ENCODE peak calls at places on chromosomes 12 and 14, in six cellular contexts. One of them, this sample, is unnamed.

GRCh38 chr12:124921200-124922008 is 7.0 kb upstream of the UBC start:
- DNase-seq in astrocyte: peak; percentile 41
- DNase-seq in neuronal stem cell: no peak
- DNase-seq in prostate gland: peak; percentile 46
- DNase-seq in ovary: peak; percentile 74
- DNase-seq in colonic mucosa: peak; percentile 77
- DNase-seq in this sample: peak; percentile 57

GRCh38 chr14:94322648-94323570 is at the start of gene SERPINA6:
- DNase-seq in astrocyte: peak; percentile 76
- DNase-seq in neuronal stem cell: no peak
- DNase-seq in prostate gland: no peak
- DNase-seq in ovary: no peak
- DNase-seq in colonic mucosa: peak; percentile 46
- DNase-seq in this sample: peak; percentile 44

GRCh38 chr12:111686574-111687105 is 787 bp downstream of the ACAD10 start:
- DNase-seq in astrocyte: no peak
- DNase-seq in neuronal stem cell: no peak
- DNase-seq in prostate gland: no peak
- DNase-seq in ovary: no peak
- DNase-seq in colonic mucosa: no peak
- DNase-seq in this sample: no peak

GRCh38 chr14:104147346-104148125 is 9.1 kb downstream of the KIF26A start:
- DNase-seq in astrocyte: no peak
- DNase-seq in neuronal stem cell: no peak
- DNase-seq in prostate gland: no peak
- DNase-seq in ovary: peak; percentile 36
- DNase-seq in colonic mucosa: no peak
- DNase-seq in this sample: no peak

GRCh38 chr14:101505216-101505970 is 55.9 kb upstream of the DIO3 start:
- DNase-seq in astrocyte: no peak
- DNase-seq in neuronal stem cell: no peak
- DNase-seq in prostate gland: peak; percentile 80
- DNase-seq in ovary: peak; percentile 35
- DNase-seq in colonic mucosa: no peak
- DNase-seq in this sample: no peak

GRCh38 chr12:52217223-52217622 is 15.8 kb upstream of the KRT7 start:
- DNase-seq in astrocyte: no peak
- DNase-seq in neuronal stem cell: no peak
- DNase-seq in prostate gland: peak; percentile 91
- DNase-seq in ovary: peak; percentile 59
- DNase-seq in colonic mucosa: peak; percentile 93
- DNase-seq in this sample: peak; percentile 31

GRCh38 chr12:49264466-49264872 is 413 bp upstream of the TUBA1C start:
- DNase-seq in astrocyte: no peak
- DNase-seq in neuronal stem cell: no peak
- DNase-seq in prostate gland: no peak
- DNase-seq in ovary: no peak
- DNase-seq in colonic mucosa: no peak
- DNase-seq in this sample: no peak

GRCh38 chr12:109744026-109744425 is 30.4 kb downstream of the FAM222A start:
- DNase-seq in astrocyte: no peak
- DNase-seq in neuronal stem cell: no peak
- DNase-seq in prostate gland: no peak
- DNase-seq in ovary: peak; percentile 33
- DNase-seq in colonic mucosa: no peak
- DNase-seq in this sample: no peak

GRCh38 chr12:21819236-21819635 is 44.7 kb upstream of the KCNJ8 start:
- DNase-seq in astrocyte: peak; percentile 36
- DNase-seq in neuronal stem cell: no peak
- DNase-seq in prostate gland: no peak
- DNase-seq in ovary: no peak
- DNase-seq in colonic mucosa: no peak
- DNase-seq in this sample: no peak

GRCh38 chr12:126160912-126161311 is 1095.7 kb downstream of the AACS start:
- DNase-seq in astrocyte: no peak
- DNase-seq in neuronal stem cell: no peak
- DNase-seq in prostate gland: no peak
- DNase-seq in ovary: no peak
- DNase-seq in colonic mucosa: no peak
- DNase-seq in this sample: no peak

GRCh38 chr12:93707836-93708235 is 30.7 kb downstream of the CRADD start:
- DNase-seq in astrocyte: peak; percentile 78
- DNase-seq in neuronal stem cell: no peak
- DNase-seq in prostate gland: no peak
- DNase-seq in ovary: no peak
- DNase-seq in colonic mucosa: no peak
- DNase-seq in this sample: no peak

GRCh38 chr12:2295941-2296461 is 243.2 kb downstream of the CACNA1C start:
- DNase-seq in astrocyte: peak; percentile 78
- DNase-seq in neuronal stem cell: no peak
- DNase-seq in prostate gland: no peak
- DNase-seq in ovary: no peak
- DNase-seq in colonic mucosa: no peak
- DNase-seq in this sample: peak; percentile 54

GRCh38 chr14:89701079-89702043 is 253.2 kb downstream of the EFCAB11 start:
- DNase-seq in astrocyte: peak; percentile 41
- DNase-seq in neuronal stem cell: peak; percentile 65
- DNase-seq in prostate gland: peak; percentile 68
- DNase-seq in ovary: peak; percentile 91
- DNase-seq in colonic mucosa: peak; percentile 93
- DNase-seq in this sample: peak; percentile 78

GRCh38 chr14:71383510-71383909 is 476.3 kb downstream of the PCNX1 start:
- DNase-seq in astrocyte: no peak
- DNase-seq in neuronal stem cell: no peak
- DNase-seq in prostate gland: no peak
- DNase-seq in ovary: no peak
- DNase-seq in colonic mucosa: no peak
- DNase-seq in this sample: no peak

GRCh38 chr12:115999582-115999981 is 277.9 kb downstream of the MED13L start:
- DNase-seq in astrocyte: no peak
- DNase-seq in neuronal stem cell: no peak
- DNase-seq in prostate gland: no peak
- DNase-seq in ovary: no peak
- DNase-seq in colonic mucosa: no peak
- DNase-seq in this sample: no peak

GRCh38 chr14:50085570-50086315 is 30.6 kb downstream of the VCPKMT start:
- DNase-seq in astrocyte: peak; percentile 67
- DNase-seq in neuronal stem cell: no peak
- DNase-seq in prostate gland: no peak
- DNase-seq in ovary: no peak
- DNase-seq in colonic mucosa: no peak
- DNase-seq in this sample: peak; percentile 31

GRCh38 chr14:99401624-99402282 is 78.9 kb downstream of the SETD3 start:
- DNase-seq in astrocyte: no peak
- DNase-seq in neuronal stem cell: no peak
- DNase-seq in prostate gland: no peak
- DNase-seq in ovary: no peak
- DNase-seq in colonic mucosa: no peak
- DNase-seq in this sample: no peak

GRCh38 chr12:104411826-104412626 is 44.7 kb upstream of the CHST11 start:
- DNase-seq in astrocyte: peak; percentile 73
- DNase-seq in neuronal stem cell: no peak
- DNase-seq in prostate gland: no peak
- DNase-seq in ovary: no peak
- DNase-seq in colonic mucosa: no peak
- DNase-seq in this sample: no peak

GRCh38 chr12:94418517-94418916 is 41.1 kb downstream of the CEP83 start:
- DNase-seq in astrocyte: no peak
- DNase-seq in neuronal stem cell: no peak
- DNase-seq in prostate gland: no peak
- DNase-seq in ovary: no peak
- DNase-seq in colonic mucosa: no peak
- DNase-seq in this sample: no peak

GRCh38 chr14:80475074-80475473 is 263.8 kb upstream of the DIO2 start:
- DNase-seq in astrocyte: peak; percentile 59
- DNase-seq in neuronal stem cell: no peak
- DNase-seq in prostate gland: no peak
- DNase-seq in ovary: no peak
- DNase-seq in colonic mucosa: no peak
- DNase-seq in this sample: no peak

GRCh38 chr12:111297703-111298426 is 71.0 kb downstream of the PHETA1 start:
- DNase-seq in astrocyte: no peak
- DNase-seq in neuronal stem cell: peak; percentile 29
- DNase-seq in prostate gland: no peak
- DNase-seq in ovary: no peak
- DNase-seq in colonic mucosa: no peak
- DNase-seq in this sample: no peak

GRCh38 chr12:126493366-126494108 is 1428.3 kb downstream of the AACS start:
- DNase-seq in astrocyte: peak; percentile 42
- DNase-seq in neuronal stem cell: no peak
- DNase-seq in prostate gland: no peak
- DNase-seq in ovary: no peak
- DNase-seq in colonic mucosa: no peak
- DNase-seq in this sample: no peak

GRCh38 chr12:60035835-60036234 is 440.0 kb downstream of the SLC16A7 start:
- DNase-seq in astrocyte: peak; percentile 47
- DNase-seq in neuronal stem cell: no peak
- DNase-seq in prostate gland: no peak
- DNase-seq in ovary: no peak
- DNase-seq in colonic mucosa: no peak
- DNase-seq in this sample: no peak

GRCh38 chr12:14654842-14655241 is 41.6 kb downstream of the GUCY2C start:
- DNase-seq in astrocyte: no peak
- DNase-seq in neuronal stem cell: no peak
- DNase-seq in prostate gland: no peak
- DNase-seq in ovary: no peak
- DNase-seq in colonic mucosa: no peak
- DNase-seq in this sample: no peak

GRCh38 chr14:23186913-23187654 is 3.6 kb upstream of the SLC7A8 start:
- DNase-seq in astrocyte: peak; percentile 43
- DNase-seq in neuronal stem cell: no peak
- DNase-seq in prostate gland: peak; percentile 58
- DNase-seq in ovary: no peak
- DNase-seq in colonic mucosa: no peak
- DNase-seq in this sample: no peak

DNA sequence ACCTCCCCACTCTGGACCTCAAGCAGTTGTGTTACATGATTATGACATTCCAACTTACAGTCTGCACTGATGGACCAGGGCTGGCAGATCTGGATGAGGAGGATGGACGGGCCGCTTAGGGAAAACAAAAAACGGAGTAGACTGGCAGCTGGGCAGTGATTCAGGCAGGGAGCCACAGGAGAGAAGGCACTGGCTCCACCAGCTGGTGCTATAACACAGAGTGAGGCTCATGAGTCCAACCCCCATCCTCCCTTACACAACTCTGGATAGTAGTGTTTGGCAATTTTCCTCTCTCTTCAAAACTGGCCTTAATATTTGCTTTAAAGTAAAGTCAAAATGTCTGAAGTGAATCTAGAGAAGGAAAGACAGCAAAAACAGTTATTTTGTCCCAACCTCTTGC is 9.7 kb upstream of the RIC8B start:
- DNase-seq in astrocyte: no peak
- DNase-seq in neuronal stem cell: no peak
- DNase-seq in prostate gland: no peak
- DNase-seq in ovary: peak; percentile 44
- DNase-seq in colonic mucosa: no peak
- DNase-seq in this sample: no peak
- H3K9me3 ChIP-seq in astrocyte: no peaks in the 10 kb centered on the region
- H3K9me3 ChIP-seq in neuronal stem cell: peaks cover 2% of the 10 kb centered on the region
- H3K9me3 ChIP-seq in prostate gland: no peaks in the 10 kb centered on the region
- H3K9me3 ChIP-seq in ovary: no peaks in the 10 kb centered on the region
- H3K9me3 ChIP-seq in colonic mucosa: no peaks in the 10 kb centered on the region
- H3K9me3 ChIP-seq in this sample: no peaks in the 10 kb centered on the region

GRCh38 chr14:67602071-67602470 is 2.0 kb upstream of the PIGH start:
- DNase-seq in astrocyte: no peak
- DNase-seq in neuronal stem cell: no peak
- DNase-seq in prostate gland: no peak
- DNase-seq in ovary: no peak
- DNase-seq in colonic mucosa: no peak
- DNase-seq in this sample: no peak
- H3K27me3 ChIP-seq in astrocyte: peaks cover under 1% of the 10 kb centered on the region
- H3K27me3 ChIP-seq in neuronal stem cell: no peaks in the 10 kb centered on the region
- H3K27me3 ChIP-seq in prostate gland: no peaks in the 10 kb centered on the region
- H3K27me3 ChIP-seq in ovary: no peaks in the 10 kb centered on the region
- H3K27me3 ChIP-seq in colonic mucosa: no peaks in the 10 kb centered on the region
- H3K27me3 ChIP-seq in this sample: no peaks in the 10 kb centered on the region

DNA sequence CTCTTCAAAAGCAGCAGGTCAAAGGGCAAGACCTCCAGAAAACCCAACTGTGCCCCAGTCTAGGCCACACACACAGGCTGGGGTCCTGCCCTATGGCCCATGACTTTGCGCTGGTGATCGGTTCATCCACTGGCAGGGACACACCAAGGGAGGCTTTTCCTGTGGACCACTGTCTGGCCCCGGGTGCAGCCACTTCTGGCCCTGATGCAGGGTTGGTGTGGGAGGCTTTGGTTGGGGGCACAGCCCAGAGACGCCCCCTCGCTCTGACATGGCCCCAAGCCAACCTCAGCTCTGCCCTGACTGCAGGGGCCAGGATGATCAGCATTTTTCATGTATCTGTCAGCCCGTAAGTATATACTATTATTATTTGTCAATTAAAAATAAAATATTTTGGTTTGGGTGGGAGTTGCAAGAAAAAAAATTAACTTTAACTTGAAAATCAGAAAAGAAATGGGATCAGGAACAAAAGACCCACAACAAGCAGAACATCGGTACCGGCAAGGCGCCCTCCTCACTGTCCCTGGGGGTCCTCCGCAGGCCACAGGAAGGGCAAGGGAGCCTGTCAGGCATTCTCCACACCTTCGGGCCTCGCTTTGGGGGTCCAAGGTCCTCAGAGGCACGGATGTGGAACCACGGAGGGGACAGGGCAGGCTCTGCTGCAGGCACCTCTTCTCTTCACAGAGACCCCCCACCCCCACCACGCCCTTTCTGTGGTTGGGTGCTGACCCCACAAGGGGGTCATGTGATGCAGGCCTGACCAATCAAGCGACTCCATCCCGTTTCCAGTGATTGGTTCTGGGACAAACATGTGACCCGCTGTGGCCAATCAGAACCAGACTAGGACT is 181.5 kb upstream of the SFSWAP start:
- DNase-seq in astrocyte: no peak
- DNase-seq in neuronal stem cell: no peak
- DNase-seq in prostate gland: no peak
- DNase-seq in ovary: no peak
- DNase-seq in colonic mucosa: no peak
- DNase-seq in this sample: no peak
- H3K9me3 ChIP-seq in astrocyte: no peaks in the 10 kb centered on the region
- H3K9me3 ChIP-seq in neuronal stem cell: no peaks in the 10 kb centered on the region
- H3K9me3 ChIP-seq in prostate gland: no peaks in the 10 kb centered on the region
- H3K9me3 ChIP-seq in ovary: no peaks in the 10 kb centered on the region
- H3K9me3 ChIP-seq in colonic mucosa: no peaks in the 10 kb centered on the region
- H3K9me3 ChIP-seq in this sample: no peaks in the 10 kb centered on the region

DNA sequence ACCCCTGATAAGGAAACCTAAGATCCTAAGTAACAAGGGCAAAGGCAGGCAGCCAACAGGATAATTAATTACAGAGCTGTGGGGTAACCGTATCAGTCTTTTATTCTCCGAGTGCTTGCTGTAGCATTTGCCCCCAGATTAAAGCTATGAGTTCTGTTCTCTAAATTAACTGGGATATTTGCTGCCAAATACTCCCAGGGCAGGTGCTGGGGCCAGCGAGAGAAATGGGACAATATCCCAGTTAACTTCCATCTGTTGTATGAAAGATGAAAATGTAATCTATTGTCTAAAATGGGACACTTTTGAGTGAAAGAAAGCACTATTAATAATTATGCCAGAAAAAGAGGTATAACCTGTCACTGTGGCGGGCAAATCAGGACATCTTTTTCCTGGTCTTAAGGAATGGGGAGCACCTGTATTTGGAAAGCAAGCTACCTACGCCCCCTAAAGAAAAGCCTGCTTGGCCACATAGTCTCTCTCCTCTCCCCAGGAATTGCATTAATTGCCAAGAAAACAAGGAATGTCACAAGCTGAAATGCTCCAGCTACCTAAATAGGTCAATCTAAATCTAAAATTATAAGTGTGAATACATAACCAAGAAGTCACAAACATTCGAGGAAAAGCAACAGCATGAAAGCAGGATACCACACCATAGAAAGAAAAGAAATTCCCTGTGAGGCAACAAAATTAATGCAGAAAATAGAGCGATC is 26.7 kb upstream of the CFAP54 start:
- DNase-seq in astrocyte: no peak
- DNase-seq in neuronal stem cell: no peak
- DNase-seq in prostate gland: no peak
- DNase-seq in ovary: no peak
- DNase-seq in colonic mucosa: no peak
- DNase-seq in this sample: no peak
- H3K27me3 ChIP-seq in astrocyte: no peaks in the 10 kb centered on the region
- H3K27me3 ChIP-seq in neuronal stem cell: no peaks in the 10 kb centered on the region
- H3K27me3 ChIP-seq in prostate gland: no peaks in the 10 kb centered on the region
- H3K27me3 ChIP-seq in ovary: no peaks in the 10 kb centered on the region
- H3K27me3 ChIP-seq in colonic mucosa: no peaks in the 10 kb centered on the region
- H3K27me3 ChIP-seq in this sample: no peaks in the 10 kb centered on the region